ENCODE peak calls at places on chromosome 18, in eight cellular contexts. N, K, M, L, Q, O, F and C are unnamed samples.

GRCh38 chr18:78542204-78542603 is 437.4 kb upstream of the SALL3 start:
- DNase-seq in N (no peak), F (no peak), K (no peak), L (no peak), O (no peak), Q (peak), M (no peak), C (no peak)

GRCh38 chr18:25310045-25310444 is 41.9 kb downstream of the ZNF521 start:
- DNase-seq in M (no peak), N (peak), L (no peak), K (no peak), Q (no peak), O (no peak), F (no peak), C (no peak)

GRCh38 chr18:5546660-5547059 is 2.9 kb upstream of the EPB41L3 start:
- DNase-seq in O (no peak), M (no peak), K (no peak), L (peak), F (peak), N (peak), Q (no peak), C (peak)

GRCh38 chr18:10378688-10379465 is 75.6 kb upstream of the APCDD1 start:
- DNase-seq in M (no peak), N (no peak), K (no peak), O (no peak), L (no peak), Q (no peak), F (peak), C (no peak)

GRCh38 chr18:2847341-2848144 is 737 bp downstream of the EMILIN2 start:
- DNase-seq in M (peak), F (peak), O (no peak), N (peak), K (no peak), Q (no peak), L (peak), C (peak)

GRCh38 chr18:76957384-76958355 is 135.3 kb downstream of the ZNF236 start:
- DNase-seq in N (peak), O (no peak), L (no peak), Q (no peak), M (no peak), K (no peak), F (no peak), C (no peak)

GRCh38 chr18:28087173-28087563 is 89.8 kb downstream of the CDH2 start:
- DNase-seq in L (no peak), Q (no peak), N (peak), M (no peak), K (no peak), F (no peak), O (no peak), C (no peak)

GRCh38 chr18:45355944-45356520 is 259.2 kb upstream of the SLC14A2 start:
- DNase-seq in F (no peak), Q (no peak), O (no peak), K (no peak), L (no peak), M (no peak), N (no peak), C (no peak)

GRCh38 chr18:40877096-40877495 is 1077.9 kb upstream of the PIK3C3 start:
- DNase-seq in L (no peak), M (no peak), N (peak), F (no peak), K (no peak), Q (no peak), O (no peak), C (no peak)

GRCh38 chr18:23200751-23201150 is 65.5 kb downstream of the CABLES1 start:
- DNase-seq in Q (no peak), M (no peak), L (no peak), F (no peak), O (no peak), N (no peak), K (no peak), C (no peak)

GRCh38 chr18:3494245-3494526 is 44.2 kb downstream of the TGIF1 start:
- DNase-seq in F (no peak), Q (no peak), M (no peak), L (no peak), N (no peak), K (no peak), O (no peak), C (no peak)

GRCh38 chr18:59923539-59924196 is 23.9 kb downstream of the PMAIP1 start:
- DNase-seq in N (no peak), O (no peak), M (no peak), K (no peak), L (no peak), Q (no peak), F (no peak), C (no peak)

GRCh38 chr18:58947136-58947732 is 82.6 kb downstream of the ZNF532 start:
- DNase-seq in Q (no peak), M (no peak), N (no peak), L (no peak), K (no peak), F (no peak), O (no peak), C (no peak)

GRCh38 chr18:36518839-36519238 is 221.3 kb downstream of the FHOD3 start:
- DNase-seq in N (no peak), L (no peak), K (no peak), Q (no peak), F (no peak), M (no peak), O (no peak), C (no peak)

GRCh38 chr18:72742002-72742401 is 125.8 kb downstream of the NETO1 start:
- DNase-seq in N (no peak), Q (no peak), M (no peak), K (no peak), L (no peak), F (no peak), O (no peak), C (no peak)

GRCh38 chr18:27844416-27844792 is 332.5 kb downstream of the CDH2 start:
- DNase-seq in N (no peak), Q (no peak), M (no peak), O (no peak), L (no peak), F (no peak), K (no peak), C (no peak)

GRCh38 chr18:61957801-61958516 is 65.2 kb upstream of the RNF152 start:
- DNase-seq in K (no peak), Q (no peak), F (no peak), O (no peak), M (no peak), N (no peak), L (no peak), C (no peak)

GRCh38 chr18:42028232-42028832 is 73.3 kb downstream of the PIK3C3 start:
- DNase-seq in O (no peak), N (peak), K (peak), F (peak), Q (no peak), M (peak), L (peak), C (peak)

GRCh38 chr18:45056907-45057306 is 376.2 kb downstream of the SETBP1 start:
- DNase-seq in F (no peak), M (no peak), Q (no peak), L (no peak), N (peak), K (no peak), O (no peak), C (no peak)

GRCh38 chr18:62723666-62724281 is 8.4 kb downstream of the PHLPP1 start:
- DNase-seq in N (peak), F (no peak), L (no peak), Q (no peak), O (no peak), M (no peak), K (no peak), C (no peak)

GRCh38 chr18:56034954-56035353 is 447.0 kb upstream of the TCF4 start:
- DNase-seq in L (no peak), O (no peak), F (no peak), N (no peak), M (no peak), K (no peak), Q (no peak), C (no peak)

GRCh38 chr18:51399491-51400122 is 202.1 kb upstream of the MEX3C start:
- DNase-seq in M (no peak), F (no peak), Q (no peak), N (peak), L (no peak), O (no peak), K (no peak), C (no peak)

GRCh38 chr18:75264195-75264594 is 53.6 kb downstream of the TSHZ1 start:
- DNase-seq in O (no peak), Q (no peak), M (no peak), L (no peak), N (no peak), F (no peak), K (no peak), C (no peak)

GRCh38 chr18:10123006-10123950 is 209.5 kb downstream of the VAPA start:
- DNase-seq in L (no peak), K (no peak), Q (no peak), F (no peak), O (no peak), M (no peak), N (no peak), C (no peak)

GRCh38 chr18:63155169-63155852 is 164.3 kb downstream of the BCL2 start:
- DNase-seq in O (no peak), K (peak), M (peak), Q (peak), L (peak), F (peak), N (no peak), C (peak)

GRCh38 chr18:78612318-78612717 is 367.3 kb upstream of the SALL3 start:
- DNase-seq in L (no peak), M (no peak), K (no peak), Q (no peak), F (no peak), N (no peak), O (no peak), C (no peak)

GRCh38 chr18:23244431-23244830 is 109.1 kb downstream of the CABLES1 start:
- DNase-seq in F (no peak), L (no peak), Q (no peak), M (no peak), N (no peak), K (no peak), O (no peak), C (no peak)

GRCh38 chr18:39455300-39455699 is 1889.7 kb upstream of the CELF4 start:
- DNase-seq in O (no peak), L (no peak), K (no peak), N (peak), F (no peak), M (no peak), Q (peak), C (no peak)

GRCh38 chr18:72868666-72869661 is 1.2 kb upstream of the NETO1 start:
- DNase-seq in O (no peak), Q (no peak), K (no peak), N (no peak), M (no peak), L (peak), F (peak), C (peak)

GRCh38 chr18:45926691-45927090 is 40.4 kb downstream of the EPG5 start:
- DNase-seq in K (no peak), L (no peak), M (no peak), Q (no peak), O (no peak), F (no peak), N (no peak), C (no peak)

GRCh38 chr18:70663141-70663540 is 374.3 kb downstream of the SOCS6 start:
- DNase-seq in Q (no peak), L (no peak), F (no peak), N (no peak), O (no peak), K (no peak), M (no peak), C (no peak)

GRCh38 chr18:37138456-37138855 is 309.5 kb downstream of the KIAA1328 start:
- DNase-seq in L (no peak), M (no peak), F (no peak), N (no peak), K (no peak), Q (no peak), O (no peak), C (no peak)

GRCh38 chr18:52723456-52724065 is 383.6 kb downstream of the DCC start:
- DNase-seq in M (no peak), K (no peak), Q (no peak), L (no peak), O (no peak), F (no peak), N (no peak), C (peak)

GRCh38 chr18:5420909-5421308 is 122.9 kb downstream of the EPB41L3 start:
- DNase-seq in Q (no peak), O (no peak), K (no peak), N (no peak), L (no peak), F (no peak), M (no peak), C (no peak)

GRCh38 chr18:8005870-8006269 is 438.8 kb downstream of the PTPRM start:
- DNase-seq in L (no peak), Q (no peak), F (no peak), M (no peak), O (no peak), K (no peak), N (no peak), C (no peak)

GRCh38 chr18:5964996-5965395 is 69.7 kb upstream of the TMEM200C start:
- DNase-seq in L (no peak), K (no peak), M (no peak), F (no peak), N (no peak), Q (no peak), O (no peak), C (no peak)

GRCh38 chr18:59272971-59273935 is at the start of gene RAX:
- DNase-seq in F (peak), Q (peak), L (peak), O (no peak), M (no peak), N (no peak), K (no peak), C (peak)

DNA sequence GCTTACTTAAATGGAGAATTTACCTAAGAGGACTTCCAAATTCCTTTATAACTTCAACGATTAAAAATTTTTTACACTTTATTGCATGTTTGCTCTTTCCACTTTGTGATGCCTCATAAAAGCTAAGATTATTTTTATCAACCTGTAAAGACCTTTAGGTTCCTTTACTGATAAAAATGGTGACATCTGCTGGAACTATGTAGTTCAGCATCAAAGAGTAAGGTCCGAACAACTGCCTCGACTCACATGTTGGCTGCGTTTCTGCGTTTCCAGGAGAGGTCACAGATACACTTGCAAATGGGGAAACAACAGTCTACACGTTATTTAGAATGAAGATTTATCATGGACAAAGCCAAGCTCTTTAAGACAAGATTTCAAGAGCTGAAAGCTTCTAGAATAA is 18.8 kb upstream of the TMX3 start:
- DNase-seq in N (no peak), L (no peak), M (no peak), O (no peak), K (no peak), F (no peak), Q (no peak), C (no peak)
- TF ChIP-seq CTCF in N (no peak), L (no peak), M (no peak), O (no peak), K (no peak), F (no peak), Q (no peak), C (no peak)

GRCh38 chr18:31430072-31430471 is 17.5 kb upstream of the DSG3 start:
- DNase-seq in F (no peak), N (no peak), M (no peak), L (no peak), K (no peak), O (no peak), Q (no peak), C (no peak)
- TF ChIP-seq CTCF in F (no peak), N (no peak), M (no peak), L (no peak), K (no peak), O (no peak), Q (no peak), C (no peak)

GRCh38 chr18:32674491-32674890 is 98.3 kb downstream of the KLHL14 start:
- DNase-seq in Q (no peak), K (no peak), L (no peak), N (no peak), O (no peak), M (no peak), F (peak), C (no peak)
- TF ChIP-seq CTCF in Q (peak), K (no peak), L (peak), N (no peak), O (no peak), M (no peak), F (peak), C (no peak)

GRCh38 chr18:13446581-13447470 is 228.3 kb downstream of the LDLRAD4 start:
- DNase-seq in M (no peak), Q (no peak), N (no peak), F (no peak), L (no peak), O (no peak), K (no peak), C (peak)
- TF ChIP-seq CTCF in M (no peak), Q (no peak), N (no peak), F (no peak), L (no peak), O (no peak), K (no peak), C (no peak)

DNA sequence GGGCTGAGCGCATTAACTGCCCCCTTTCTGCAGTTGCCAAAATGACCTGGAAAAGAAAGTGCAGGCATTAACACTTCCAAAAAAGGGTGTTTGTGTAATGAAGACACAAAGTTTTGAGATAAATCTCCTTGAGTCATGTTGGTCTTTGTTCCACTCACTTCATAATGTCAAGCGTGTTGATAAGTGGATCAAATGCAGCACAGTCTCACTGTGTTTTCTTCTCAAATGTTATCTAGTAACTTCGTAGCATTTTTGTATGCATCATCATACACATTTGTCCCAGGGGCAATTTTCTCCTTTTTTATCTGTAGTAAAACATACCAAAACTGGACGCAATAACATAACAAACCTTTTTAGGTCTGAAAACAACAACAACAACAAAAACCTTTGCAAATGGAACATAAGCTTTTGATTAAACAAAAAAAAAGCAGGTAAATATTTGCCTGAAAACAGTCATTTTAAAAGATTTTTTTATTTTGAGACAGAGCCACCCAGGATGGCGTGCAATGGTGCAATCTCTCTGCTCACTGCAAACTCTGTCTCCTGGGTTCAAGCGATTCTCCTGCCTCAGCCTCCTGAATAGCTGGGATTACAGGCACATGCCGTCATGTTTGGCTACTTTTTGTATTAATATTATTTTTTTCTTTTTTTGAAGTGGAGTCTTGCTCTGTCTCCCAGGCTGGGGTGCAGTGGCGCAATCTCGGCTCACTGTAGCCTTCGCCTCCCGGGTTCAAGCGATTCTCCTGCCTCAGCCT is 10.7 kb upstream of the IMPA2 start:
- DNase-seq in Q (no peak), F (no peak), M (no peak), O (no peak), N (peak), L (no peak), K (no peak), C (no peak)
- TF ChIP-seq CTCF in Q (no peak), F (no peak), M (no peak), O (no peak), N (no peak), L (no peak), K (no peak), C (no peak)

DNA sequence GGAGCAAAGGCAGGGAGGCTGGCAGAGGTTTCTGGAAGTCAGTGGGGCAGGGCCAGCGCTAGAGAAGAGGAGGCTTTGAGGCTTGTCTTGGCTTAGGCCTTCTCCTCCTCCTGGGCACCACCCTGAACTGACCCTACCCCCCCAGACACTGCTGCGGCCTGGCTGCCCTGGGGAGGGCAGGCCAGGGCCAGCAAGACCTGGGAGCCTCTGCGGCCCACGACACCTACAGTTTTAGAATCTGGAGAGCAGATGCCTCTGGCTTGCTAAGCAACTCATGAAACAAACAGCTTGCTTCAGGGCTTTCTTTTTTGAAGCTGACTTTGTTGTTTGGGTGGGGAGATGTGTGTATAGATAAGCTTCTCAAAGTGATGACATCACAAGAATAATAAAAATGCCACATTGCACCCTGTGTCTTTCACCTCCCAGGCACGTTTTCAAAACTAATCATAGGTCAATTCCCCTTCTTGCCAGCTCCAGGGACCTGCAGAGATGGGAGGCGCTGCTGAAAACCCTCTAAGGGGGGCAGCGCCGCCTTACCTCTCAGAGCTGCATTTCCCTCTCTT is 46.2 kb upstream of the SMAD7 start:
- DNase-seq in M (peak), K (peak), N (peak), O (no peak), F (no peak), Q (peak), L (no peak), C (no peak)
- TF ChIP-seq CTCF in M (no peak), K (no peak), N (no peak), O (no peak), F (no peak), Q (no peak), L (no peak), C (no peak)

GRCh38 chr18:67730884-67731283 is 214.4 kb upstream of the DSEL start:
- DNase-seq in O (no peak), N (peak), Q (no peak), K (no peak), F (no peak), L (no peak), M (no peak), C (no peak)

GRCh38 chr18:67728364-67728763 is 211.8 kb upstream of the DSEL start:
- DNase-seq in O (no peak), K (no peak), F (no peak), L (no peak), Q (no peak), N (no peak), M (no peak), C (no peak)

GRCh38 chr18:67735506-67735905 is 219.0 kb upstream of the DSEL start:
- DNase-seq in K (no peak), O (no peak), M (no peak), Q (no peak), L (no peak), N (no peak), F (no peak), C (no peak)

GRCh38 chr18:67733094-67733493 is 216.6 kb upstream of the DSEL start:
- DNase-seq in N (peak), O (no peak), M (no peak), L (no peak), F (no peak), Q (no peak), K (no peak), C (no peak)

GRCh38 chr18:67731853-67732252 is 215.3 kb upstream of the DSEL start:
- DNase-seq in N (peak), L (no peak), M (no peak), K (no peak), F (no peak), Q (no peak), O (no peak), C (no peak)
- TF ChIP-seq CTCF in N (no peak), L (no peak), M (no peak), K (no peak), F (no peak), Q (no peak), O (no peak), C (no peak)